ENCODE peak calls at places on chromosomes 12 and 14, in five cellular contexts. L, V, S, Z and E are unnamed samples.

GRCh38 chr12:50689437-50689836 is 74.5 kb upstream of the ATF1 start:
- DNase-seq in L (no peak), V (no peak), S (no peak), Z (no peak), E (no peak)

GRCh38 chr14:95467657-95468056 is 48.8 kb downstream of the SYNE3 start:
- DNase-seq in L (no peak), V (no peak), S (no peak), Z (no peak), E (no peak)

GRCh38 chr12:106673151-106673550 is 90.3 kb downstream of the RFX4 start:
- DNase-seq in L (no peak), V (no peak), S (no peak), Z (no peak), E (peak; percentile 45)

GRCh38 chr12:2163172-2163927 is 110.6 kb downstream of the CACNA1C start:
- DNase-seq in L (no peak), V (peak; percentile 6), S (no peak), Z (no peak), E (no peak)

GRCh38 chr12:15767301-15767700 is 21.9 kb downstream of the EPS8 start:
- DNase-seq in L (no peak), V (no peak), S (no peak), Z (no peak), E (no peak)

GRCh38 chr12:1205512-1206060 is 214.6 kb downstream of the ERC1 start:
- DNase-seq in L (no peak), V (no peak), S (no peak), Z (no peak), E (no peak)

GRCh38 chr12:30880061-30880460 is 46.5 kb upstream of the TSPAN11 start:
- DNase-seq in L (no peak), V (no peak), S (no peak), Z (no peak), E (no peak)

GRCh38 chr14:25537846-25538455 is 488.0 kb upstream of the STXBP6 start:
- DNase-seq in L (no peak), V (peak; percentile 52), S (no peak), Z (peak; percentile 23), E (peak; percentile 31)

GRCh38 chr12:57765003-57765697 is 1.7 kb downstream of the CYP27B1 start:
- DNase-seq in L (peak; percentile 70), V (peak; percentile 40), S (no peak), Z (no peak), E (peak; percentile 80)

GRCh38 chr14:76953196-76953945 is 75.1 kb downstream of the IRF2BPL start:
- DNase-seq in L (peak; percentile 90), V (peak; percentile 45), S (no peak), Z (no peak), E (no peak)

GRCh38 chr12:70367268-70368141 is 1.4 kb downstream of the KCNMB4 start:
- DNase-seq in L (no peak), V (no peak), S (no peak), Z (no peak), E (no peak)

GRCh38 chr14:22280497-22281321 is 308.3 kb downstream of the DAD1 start:
- DNase-seq in L (no peak), V (no peak), S (no peak), Z (no peak), E (no peak)

GRCh38 chr14:99320105-99320572 is 48.1 kb upstream of the BCL11B start:
- DNase-seq in L (peak; percentile 77), V (peak; percentile 29), S (peak; percentile 39), Z (peak; percentile 83), E (no peak)

GRCh38 chr12:1606021-1606622 is 11.7 kb upstream of the FBXL14 start:
- DNase-seq in L (peak; percentile 80), V (peak; percentile 79), S (peak; percentile 74), Z (peak; percentile 70), E (no peak)

GRCh38 chr12:123808167-123808566 is 46.1 kb downstream of the DNAH10 start:
- DNase-seq in L (peak; percentile 74), V (peak; percentile 16), S (no peak), Z (peak; percentile 56), E (no peak)

GRCh38 chr12:73225371-73225937 is 953.3 kb downstream of the TRHDE start:
- DNase-seq in L (no peak), V (no peak), S (no peak), Z (no peak), E (no peak)

GRCh38 chr14:73771848-73772705 is 57.9 kb upstream of the PNMA1 start:
- DNase-seq in L (no peak), V (peak; percentile 94), S (peak; percentile 85), Z (peak; percentile 81), E (peak; percentile 43)

GRCh38 chr12:69583203-69583602 is 2.1 kb upstream of the CCT2 start:
- DNase-seq in L (no peak), V (peak; percentile 24), S (no peak), Z (peak; percentile 45), E (peak; percentile 10)

GRCh38 chr12:1496162-1496925 is 98.0 kb downstream of the FBXL14 start:
- DNase-seq in L (no peak), V (no peak), S (no peak), Z (no peak), E (peak; percentile 49)

GRCh38 chr14:57390806-57391562 is 598 bp downstream of the NAA30 start:
- DNase-seq in L (peak; percentile 14), V (no peak), S (no peak), Z (no peak), E (no peak)

GRCh38 chr12:116879509-116880212 is 1.6 kb downstream of the HRK start:
- DNase-seq in L (no peak), V (no peak), S (no peak), Z (no peak), E (no peak)

GRCh38 chr12:130520784-130521183 is 183.1 kb downstream of the PIWIL1 start:
- DNase-seq in L (no peak), V (no peak), S (no peak), Z (no peak), E (no peak)

GRCh38 chr12:94308612-94309011 is 151.1 kb downstream of the CEP83 start:
- DNase-seq in L (no peak), V (no peak), S (no peak), Z (no peak), E (no peak)

GRCh38 chr14:21070610-21071224 is 613 bp downstream of the ARHGEF40 start:
- DNase-seq in L (peak; percentile 40), V (peak; percentile 69), S (no peak), Z (peak; percentile 36), E (no peak)

GRCh38 chr14:49999216-49999761 is 106.4 kb downstream of the ARF6 start:
- DNase-seq in L (peak; percentile 87), V (no peak), S (no peak), Z (no peak), E (no peak)

GRCh38 chr12:130839770-130840355 is 813 bp upstream of the STX2 start:
- DNase-seq in L (no peak), V (no peak), S (no peak), Z (no peak), E (no peak)

GRCh38 chr12:82857276-82857675 is 170.6 kb downstream of the TMTC2 start:
- DNase-seq in L (no peak), V (no peak), S (no peak), Z (no peak), E (no peak)

GRCh38 chr14:104101651-104102281 is 16.3 kb downstream of the ASPG start:
- DNase-seq in L (no peak), V (no peak), S (no peak), Z (no peak), E (no peak)

GRCh38 chr14:55730602-55731001 is 150.6 kb downstream of the KTN1 start:
- DNase-seq in L (no peak), V (no peak), S (no peak), Z (no peak), E (no peak)

DNA sequence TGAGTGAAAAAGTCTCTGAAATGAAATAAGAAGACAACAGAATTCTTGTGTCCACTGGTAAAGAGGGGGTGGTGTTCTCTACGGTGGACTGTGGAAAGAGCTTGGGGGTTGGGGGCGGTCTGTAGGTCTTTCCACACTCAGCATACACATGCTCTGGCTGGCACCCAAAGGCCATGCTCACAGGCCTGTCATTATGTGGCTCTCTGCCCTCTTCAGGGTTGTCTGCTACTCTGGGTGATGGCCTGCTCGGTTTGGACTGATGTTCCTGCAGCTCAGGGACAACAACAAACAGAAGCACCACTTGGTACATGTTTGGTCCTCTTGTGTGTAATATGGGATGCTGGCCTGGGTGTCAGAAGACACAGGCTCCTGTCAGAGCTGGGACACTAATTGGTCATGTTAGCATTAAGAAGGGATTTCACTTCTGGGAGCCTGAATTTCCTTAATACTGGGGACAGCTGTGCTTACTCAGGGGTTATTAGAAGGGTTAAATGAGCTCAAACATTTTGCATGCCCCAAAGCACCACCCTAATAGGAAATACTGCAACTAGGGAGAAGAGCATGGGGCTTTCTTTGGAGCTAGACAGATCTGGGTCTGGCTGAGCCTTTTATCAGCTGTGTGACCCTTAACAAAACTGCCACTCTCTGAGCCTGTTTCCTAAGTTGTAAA is 32.8 kb upstream of the SELPLG start:
- DNase-seq in L (no peak), V (peak; percentile 76), S (no peak), Z (no peak), E (no peak)
- TF ChIP-seq KDM1A in L (no peak), V (no peak), S (no peak), Z (no peak), E (no peak)

GRCh38 chr12:78617683-78618082 is 246.9 kb upstream of the SYT1 start:
- DNase-seq in L (no peak), V (no peak), S (no peak), Z (no peak), E (no peak)

GRCh38 chr12:78622529-78623221 is 241.9 kb upstream of the SYT1 start:
- DNase-seq in L (no peak), V (no peak), S (no peak), Z (no peak), E (no peak)
- TF ChIP-seq KDM1A in L (no peak), V (no peak), S (no peak), Z (no peak), E (no peak)

DNA sequence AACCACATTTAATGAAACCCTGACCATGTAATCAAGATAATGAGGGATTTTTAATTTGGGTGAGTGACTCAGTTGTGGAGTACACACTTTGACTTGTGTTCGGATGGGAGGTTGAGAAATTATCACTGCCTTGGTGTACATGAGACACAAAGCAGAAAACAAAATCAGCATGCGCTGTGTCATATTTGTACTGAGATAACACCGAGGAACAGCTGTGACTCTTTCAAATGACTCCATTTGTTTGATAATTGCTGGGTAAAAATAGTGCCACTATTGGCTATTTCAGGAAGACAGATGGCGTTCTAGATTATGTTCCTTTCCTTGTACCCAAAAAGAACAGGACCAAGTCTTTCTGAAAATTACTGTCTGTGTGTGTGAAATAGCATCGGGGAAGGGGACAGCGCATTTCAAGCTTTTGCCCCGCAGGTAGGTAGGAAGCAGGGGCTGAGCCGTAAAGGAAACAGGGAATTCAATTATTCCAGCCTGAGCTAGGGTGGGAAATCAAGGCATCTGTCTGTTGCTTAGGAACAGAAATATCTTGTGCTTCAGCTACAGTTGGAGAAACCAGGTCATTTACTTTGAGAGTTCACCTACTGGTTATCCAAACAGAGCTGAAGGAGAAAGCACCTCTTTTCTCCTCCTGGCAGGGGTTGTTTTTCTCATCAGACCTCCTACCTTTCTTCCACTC is 114.3 kb downstream of the SNAPC1 start:
- DNase-seq in L (no peak), V (no peak), S (no peak), Z (no peak), E (no peak)
- TF ChIP-seq KDM1A in L (no peak), V (no peak), S (no peak), Z (no peak), E (no peak)

GRCh38 chr12:40225984-40226602 is 1.3 kb downstream of the LRRK2 start:
- DNase-seq in L (no peak), V (no peak), S (peak; percentile 85), Z (no peak), E (no peak)
- TF ChIP-seq KDM1A in L (no peak), V (no peak), S (no peak), Z (no peak), E (no peak)